ENCODE peak calls at places on chromosomes 11 and 22, in seven cellular contexts. S is spleen, K is endothelial cell of umbilical vein, L is tibial nerve, I is uterus, N is heart left ventricle, F is transverse colon. B is an unnamed sample.

GRCh38 chr11:114678125-114679036 is at the start of gene NXPE2:
- DNase-seq in S (no peak), K (no peak), L (no peak), I (no peak), N (no peak), F (peak; percentile 76), B (no peak)

GRCh38 chr11:115612331-115612730 is 108.1 kb upstream of the CADM1 start:
- DNase-seq in S (no peak), K (no peak), L (no peak), I (no peak), N (no peak), F (no peak), B (no peak)

GRCh38 chr22:23137905-23138520 is 3.8 kb downstream of the RSPH14 start:
- DNase-seq in S (no peak), K (no peak), L (no peak), I (no peak), N (no peak), F (peak; percentile 56), B (no peak)

GRCh38 chr11:85755285-85755684 is 55.7 kb downstream of the SYTL2 start:
- DNase-seq in S (no peak), K (no peak), L (no peak), I (no peak), N (no peak), F (no peak), B (no peak)

GRCh38 chr11:19379465-19379864 is 138.7 kb upstream of the E2F8 start:
- DNase-seq in S (no peak), K (no peak), L (no peak), I (no peak), N (no peak), F (no peak), B (no peak)

GRCh38 chr11:22331771-22332170 is 6.4 kb upstream of the SLC17A6 start:
- DNase-seq in S (no peak), K (no peak), L (no peak), I (no peak), N (no peak), F (no peak), B (no peak)

GRCh38 chr11:21364866-21365624 is 695.7 kb downstream of the NELL1 start:
- DNase-seq in S (no peak), K (no peak), L (no peak), I (no peak), N (no peak), F (no peak), B (no peak)

GRCh38 chr22:44870021-44870420 is 117.6 kb downstream of the ARHGAP8 start:
- DNase-seq in S (no peak), K (no peak), L (no peak), I (no peak), N (no peak), F (no peak), B (no peak)

GRCh38 chr11:72069787-72070251 is 10.5 kb downstream of the NUMA1 start:
- DNase-seq in S (peak; percentile 91), K (peak; percentile 81), L (peak; percentile 79), I (peak; percentile 86), N (peak; percentile 89), F (peak; percentile 83), B (peak; percentile 70)

GRCh38 chr11:44606472-44606871 is 41.0 kb downstream of the CD82 start:
- DNase-seq in S (no peak), K (no peak), L (no peak), I (no peak), N (no peak), F (no peak), B (no peak)

GRCh38 chr11:110463153-110463552 is 33.4 kb downstream of the FDX1 start:
- DNase-seq in S (peak; percentile 83), K (peak; percentile 39), L (peak; percentile 55), I (peak; percentile 31), N (peak; percentile 50), F (peak; percentile 46), B (peak; percentile 81)

GRCh38 chr11:60657880-60658279 is 41.5 kb upstream of the MS4A8 start:
- DNase-seq in S (no peak), K (no peak), L (no peak), I (no peak), N (no peak), F (peak; percentile 24), B (no peak)

GRCh38 chr22:42451499-42452145 is 19.4 kb upstream of the NFAM1 start:
- DNase-seq in S (no peak), K (no peak), L (no peak), I (no peak), N (no peak), F (no peak), B (no peak)

GRCh38 chr11:119422505-119423416 is at the start of gene THY1:
- DNase-seq in S (no peak), K (no peak), L (no peak), I (no peak), N (no peak), F (no peak), B (peak; percentile 38)

GRCh38 chr11:44286268-44286880 is 23.6 kb downstream of the ALX4 start:
- DNase-seq in S (peak; percentile 87), K (peak; percentile 41), L (peak; percentile 22), I (peak; percentile 39), N (no peak), F (peak; percentile 41), B (peak; percentile 73)

GRCh38 chr11:23310276-23310675 is 450.0 kb upstream of the CCDC179 start:
- DNase-seq in S (no peak), K (no peak), L (no peak), I (no peak), N (no peak), F (no peak), B (no peak)

GRCh38 chr22:16955678-16956210 is 52.3 kb downstream of the GAB4 start:
- DNase-seq in S (no peak), K (no peak), L (no peak), I (no peak), N (no peak), F (no peak), B (peak; percentile 26)

GRCh38 chr11:65655570-65656332 is 7.0 kb downstream of the RELA start:
- DNase-seq in S (peak; percentile 61), K (no peak), L (no peak), I (peak; percentile 18), N (peak; percentile 15), F (peak; percentile 8), B (no peak)

GRCh38 chr11:76588455-76589325 is 81.9 kb downstream of the LRRC32 start:
- DNase-seq in S (peak; percentile 90), K (peak; percentile 99), L (peak; percentile 36), I (peak; percentile 65), N (peak; percentile 88), F (peak; percentile 57), B (no peak)

GRCh38 chr11:120343429-120343828 is 7.2 kb downstream of the ARHGEF12 start:
- DNase-seq in S (no peak), K (no peak), L (no peak), I (no peak), N (no peak), F (no peak), B (no peak)

GRCh38 chr22:37242395-37242918 is 1.6 kb downstream of the RAC2 start:
- DNase-seq in S (peak; percentile 97), K (peak; percentile 51), L (no peak), I (peak; percentile 32), N (peak; percentile 58), F (peak; percentile 82), B (peak; percentile 47)

GRCh38 chr22:17430298-17430900 is 61.1 kb downstream of the CECR2 start:
- DNase-seq in S (no peak), K (no peak), L (peak; percentile 33), I (peak; percentile 57), N (peak; percentile 36), F (no peak), B (peak; percentile 26)

GRCh38 chr11:110092577-110093406 is at the start of gene ZC3H12C:
- DNase-seq in S (peak; percentile 87), K (peak; percentile 89), L (peak; percentile 71), I (peak; percentile 89), N (peak; percentile 86), F (peak; percentile 89), B (peak; percentile 78)

GRCh38 chr11:33147559-33147958 is 13.7 kb downstream of the CSTF3 start:
- DNase-seq in S (no peak), K (no peak), L (no peak), I (no peak), N (no peak), F (no peak), B (no peak)

GRCh38 chr11:68261749-68262543 is 9.8 kb downstream of the C11orf24 start:
- DNase-seq in S (no peak), K (no peak), L (peak; percentile 4), I (no peak), N (no peak), F (no peak), B (no peak)

GRCh38 chr22:45978275-45978713 is 1.3 kb upstream of the WNT7B start:
- DNase-seq in S (no peak), K (no peak), L (no peak), I (no peak), N (no peak), F (no peak), B (no peak)
- H3K27me3 ChIP-seq in S (peaks cover 3% of the 10 kb centered on the region), K (peaks cover 40% of the 10 kb centered on the region), L (peaks cover 59% of the 10 kb centered on the region), I (peaks cover 33% of the 10 kb centered on the region), N (peaks cover 41% of the 10 kb centered on the region), F (peaks cover 53% of the 10 kb centered on the region), B (peaks cover 5% of the 10 kb centered on the region)

GRCh38 chr11:102479733-102480132 is 27.2 kb upstream of the TMEM123 start:
- DNase-seq in S (no peak), K (no peak), L (no peak), I (no peak), N (no peak), F (no peak), B (no peak)
- TF ChIP-seq POLR2A in S (no peak), K (no peak), L (no peak), I (no peak), N (no peak), F (no peak), B (no peak)

DNA sequence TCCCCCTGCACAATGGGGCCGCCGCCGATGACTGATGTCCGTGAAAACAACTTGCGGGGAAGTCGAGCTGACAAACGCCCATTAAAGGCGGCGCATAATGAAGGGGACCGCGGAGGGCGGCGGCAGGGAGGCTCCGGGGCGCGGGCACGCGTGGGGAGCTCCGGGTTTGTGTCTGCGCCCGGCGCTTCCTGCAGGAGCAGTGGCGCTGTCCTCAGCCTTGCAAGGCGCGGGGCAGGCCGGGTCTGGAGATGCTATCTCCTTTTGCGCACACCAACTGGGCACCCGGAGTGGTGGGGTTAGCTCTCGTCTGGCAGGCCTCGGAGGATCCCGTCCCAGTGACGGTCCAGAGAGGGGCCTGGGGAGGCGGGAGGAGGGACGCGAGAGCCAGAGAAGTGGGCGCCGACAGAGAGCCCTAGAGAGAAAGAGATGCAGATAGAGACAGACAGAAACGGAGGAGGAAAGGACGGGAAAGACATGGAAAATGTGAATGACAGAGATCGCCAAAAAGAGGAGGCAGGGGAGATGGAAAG is 390 bp upstream of the FGF3 start:
- DNase-seq in S (no peak), K (no peak), L (no peak), I (no peak), N (no peak), F (no peak), B (no peak)
- H3K27me3 ChIP-seq in S (no peaks in the 10 kb centered on the region), K (peaks cover 44% of the 10 kb centered on the region), L (peaks cover 54% of the 10 kb centered on the region), I (peaks cover 4% of the 10 kb centered on the region), N (peaks cover 35% of the 10 kb centered on the region), F (peaks cover 83% of the 10 kb centered on the region), B (no peaks in the 10 kb centered on the region)

DNA sequence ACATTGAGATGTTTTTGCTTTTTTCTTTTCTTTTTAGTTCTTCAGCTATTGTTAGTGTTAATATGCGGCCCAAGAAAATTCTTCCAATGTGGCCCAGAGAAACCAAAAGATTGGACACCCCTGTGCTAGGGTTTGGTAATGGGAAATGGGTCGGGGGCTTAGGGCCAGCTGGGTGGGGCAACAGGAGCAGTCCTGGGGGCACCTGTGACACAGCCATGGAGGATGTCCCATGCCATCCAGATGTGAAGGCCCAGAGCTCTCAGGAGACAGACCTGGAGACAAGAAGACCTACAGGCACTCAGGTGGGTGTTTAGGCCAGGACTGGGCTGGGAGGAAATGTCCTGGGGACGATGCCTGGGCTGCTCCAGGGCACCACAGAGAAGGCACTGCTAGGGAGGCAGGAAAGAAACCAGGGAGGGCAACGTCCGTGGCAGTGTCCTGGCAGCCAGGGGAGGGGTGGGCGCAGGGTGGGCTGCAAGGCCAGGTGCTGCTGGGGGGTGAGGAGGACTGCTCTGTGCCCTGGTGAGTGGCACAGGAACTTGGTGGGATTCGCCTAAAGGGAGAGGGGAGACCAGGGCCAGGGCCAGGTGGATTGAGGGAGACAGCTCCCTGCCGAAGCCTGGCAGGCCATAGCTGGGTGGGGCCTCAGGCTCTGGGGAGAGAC is 21.4 kb downstream of the RELT start:
- DNase-seq in S (peak; percentile 63), K (no peak), L (no peak), I (no peak), N (no peak), F (no peak), B (no peak)
- TF ChIP-seq POLR2A in S (no peak), K (no peak), L (no peak), I (no peak), N (no peak), F (no peak), B (no peak)